ENCODE peak calls at places on chromosomes 12 and 14, in eight cellular contexts. Z, B, V, F, Y, D, X and O are unnamed samples.

GRCh38 chr14:71654810-71655209 is 277.4 kb upstream of the RGS6 start:
- DNase-seq in Z (no peak), B (no peak), V (no peak), F (no peak), Y (no peak), D (no peak), X (no peak), O (no peak)

GRCh38 chr12:81644503-81644902 is 114.6 kb downstream of the PPFIA2 start:
- DNase-seq in Z (peak; percentile 25), B (peak; percentile 67), V (no peak), F (no peak), Y (no peak), D (no peak), X (peak; percentile 50), O (no peak)

GRCh38 chr12:117400912-117401311 is 39.5 kb upstream of the NOS1 start:
- DNase-seq in Z (no peak), B (no peak), V (no peak), F (no peak), Y (no peak), D (no peak), X (no peak), O (no peak)

GRCh38 chr12:78719721-78720120 is 144.9 kb upstream of the SYT1 start:
- DNase-seq in Z (no peak), B (no peak), V (no peak), F (no peak), Y (no peak), D (no peak), X (no peak), O (no peak)

GRCh38 chr14:68659021-68659931 is 133.6 kb downstream of the ZFP36L1 start:
- DNase-seq in Z (no peak), B (peak; percentile 64), V (no peak), F (no peak), Y (no peak), D (peak; percentile 67), X (no peak), O (no peak)

GRCh38 chr12:31002999-31003398 is 70.7 kb upstream of the DDX11 start:
- DNase-seq in Z (no peak), B (no peak), V (no peak), F (no peak), Y (no peak), D (no peak), X (peak; percentile 45), O (no peak)

GRCh38 chr12:80195143-80195726 is 95.9 kb downstream of the OTOGL start:
- DNase-seq in Z (no peak), B (peak; percentile 74), V (no peak), F (no peak), Y (no peak), D (no peak), X (peak; percentile 47), O (no peak)

GRCh38 chr12:622420-622819 is 40.8 kb downstream of the NINJ2 start:
- DNase-seq in Z (no peak), B (peak; percentile 48), V (no peak), F (no peak), Y (no peak), D (no peak), X (no peak), O (no peak)